ENCODE peak calls at places on chromosomes 5 and 9, in seven cellular contexts. P, Y, A, H, F, K and N are unnamed samples.

GRCh38 chr9:95610006-95610785 is 93.4 kb upstream of the PTCH1 start:
- DNase-seq in P (no peak), Y (no peak), A (no peak), H (no peak), F (no peak), K (no peak), N (no peak)

GRCh38 chr9:130805510-130806387 is 29.3 kb upstream of the ABL1 start:
- DNase-seq in P (no peak), Y (no peak), A (no peak), H (no peak), F (no peak), K (no peak), N (no peak)

GRCh38 chr9:136133191-136133958 is 14.7 kb upstream of the TMEM250 start:
- DNase-seq in P (no peak), Y (peak; percentile 93), A (peak; percentile 73), H (no peak), F (no peak), K (no peak), N (no peak)

GRCh38 chr9:89684218-89684617 is 79.4 kb downstream of the GADD45G start:
- DNase-seq in P (no peak), Y (no peak), A (no peak), H (no peak), F (peak; percentile 59), K (no peak), N (no peak)

GRCh38 chr9:74117731-74118130 is 379.4 kb upstream of the RORB start:
- DNase-seq in P (no peak), Y (no peak), A (no peak), H (no peak), F (no peak), K (peak; percentile 98), N (no peak)

GRCh38 chr9:99561435-99562262 is 260.0 kb upstream of the NR4A3 start:
- DNase-seq in P (no peak), Y (no peak), A (no peak), H (no peak), F (no peak), K (peak; percentile 12), N (no peak)

GRCh38 chr5:139833525-139833924 is 37.9 kb downstream of the PSD2 start:
- DNase-seq in P (no peak), Y (no peak), A (no peak), H (no peak), F (no peak), K (no peak), N (no peak)

GRCh38 chr5:40775846-40776657 is 20.3 kb upstream of the TTC33 start:
- DNase-seq in P (no peak), Y (no peak), A (no peak), H (no peak), F (no peak), K (no peak), N (no peak)

GRCh38 chr5:15037247-15037908 is 165.8 kb upstream of the ANKH start:
- DNase-seq in P (no peak), Y (no peak), A (no peak), H (no peak), F (no peak), K (no peak), N (no peak)

GRCh38 chr9:136016882-136017812 is 56.0 kb upstream of the UBAC1 start:
- DNase-seq in P (no peak), Y (peak; percentile 27), A (no peak), H (no peak), F (peak; percentile 1), K (no peak), N (no peak)

GRCh38 chr5:1512541-1513291 is 11.0 kb downstream of the LPCAT1 start:
- DNase-seq in P (no peak), Y (no peak), A (no peak), H (peak; percentile 42), F (peak; percentile 0), K (no peak), N (no peak)

GRCh38 chr5:148831590-148832565 is 5.5 kb downstream of the ADRB2 start:
- DNase-seq in P (no peak), Y (no peak), A (no peak), H (no peak), F (peak; percentile 44), K (no peak), N (no peak)

GRCh38 chr5:95858023-95858461 is 35.5 kb upstream of the GLRX start:
- DNase-seq in P (no peak), Y (no peak), A (no peak), H (no peak), F (peak; percentile 49), K (no peak), N (no peak)

GRCh38 chr5:93252165-93252564 is 328.9 kb downstream of the NR2F1-AS1 start:
- DNase-seq in P (no peak), Y (no peak), A (no peak), H (no peak), F (no peak), K (no peak), N (no peak)

GRCh38 chr9:14440062-14440461 is 126.1 kb upstream of the NFIB start:
- DNase-seq in P (no peak), Y (no peak), A (no peak), H (no peak), F (no peak), K (no peak), N (no peak)

GRCh38 chr9:89442981-89443817 is 54.7 kb downstream of the SEMA4D start:
- DNase-seq in P (no peak), Y (no peak), A (no peak), H (no peak), F (peak; percentile 22), K (no peak), N (no peak)

GRCh38 chr9:136488247-136489214 is 5.7 kb upstream of the SEC16A start:
- DNase-seq in P (no peak), Y (peak; percentile 81), A (peak; percentile 54), H (peak; percentile 87), F (peak; percentile 83), K (no peak), N (no peak)

GRCh38 chr9:22452415-22453010 is 5.9 kb downstream of the DMRTA1 start:
- DNase-seq in P (no peak), Y (no peak), A (peak; percentile 6), H (no peak), F (peak; percentile 57), K (no peak), N (no peak)

GRCh38 chr9:81724242-81724889 is 35.0 kb upstream of the TLE1 start:
- DNase-seq in P (no peak), Y (no peak), A (no peak), H (no peak), F (no peak), K (peak; percentile 52), N (no peak)

GRCh38 chr5:65198777-65199120 is 283.0 kb downstream of the ADAMTS6 start:
- DNase-seq in P (peak; percentile 96), Y (no peak), A (peak; percentile 33), H (no peak), F (no peak), K (no peak), N (peak; percentile 86)

GRCh38 chr9:79116064-79116463 is 455.7 kb upstream of the TLE4 start:
- DNase-seq in P (no peak), Y (peak; percentile 19), A (no peak), H (no peak), F (no peak), K (no peak), N (no peak)
- TF ChIP-seq CTCF in P (no peak), Y (no peak), A (no peak), H (no peak), F (no peak), K (peak; percentile 23), N (peak; percentile 5)

GRCh38 chr5:43312076-43312620 is 1.1 kb downstream of the HMGCS1 start:
- DNase-seq in P (no peak), Y (no peak), A (no peak), H (no peak), F (no peak), K (no peak), N (no peak)

GRCh38 chr5:43313854-43314457 is 744 bp upstream of the HMGCS1 start:
- DNase-seq in P (no peak), Y (no peak), A (no peak), H (no peak), F (no peak), K (no peak), N (no peak)

GRCh38 chr5:43314724-43315123 is 1.5 kb upstream of the HMGCS1 start:
- DNase-seq in P (no peak), Y (no peak), A (no peak), H (no peak), F (no peak), K (no peak), N (no peak)

GRCh38 chr5:43312699-43313034 is 545 bp downstream of the HMGCS1 start:
- DNase-seq in P (no peak), Y (no peak), A (peak; percentile 17), H (no peak), F (no peak), K (no peak), N (no peak)

GRCh38 chr5:43313035-43313853 is at the start of gene HMGCS1:
- DNase-seq in P (peak; percentile 98), Y (peak; percentile 94), A (peak; percentile 98), H (peak; percentile 98), F (peak; percentile 99), K (peak; percentile 100), N (peak; percentile 98)
- TF ChIP-seq CTCF in P (peak; percentile 19), Y (peak; percentile 13), A (no peak), H (peak; percentile 21), F (no peak), K (no peak), N (peak; percentile 2)

GRCh38 chr5:173412566-173412965 is 84.4 kb upstream of the STC2 start:
- DNase-seq in P (no peak), Y (no peak), A (no peak), H (no peak), F (no peak), K (no peak), N (no peak)
- TF ChIP-seq CTCF in P (no peak), Y (no peak), A (no peak), H (no peak), F (no peak), K (no peak), N (no peak)

GRCh38 chr9:121122450-121123032 is 47.8 kb downstream of the CNTRL start:
- DNase-seq in P (no peak), Y (no peak), A (no peak), H (no peak), F (no peak), K (no peak), N (no peak)

GRCh38 chr9:121120386-121120785 is 45.6 kb downstream of the CNTRL start:
- DNase-seq in P (no peak), Y (no peak), A (no peak), H (no peak), F (no peak), K (no peak), N (no peak)

GRCh38 chr9:121118266-121118665 is 43.5 kb downstream of the CNTRL start:
- DNase-seq in P (no peak), Y (no peak), A (no peak), H (no peak), F (no peak), K (no peak), N (no peak)

GRCh38 chr9:121123816-121124536 is 49.2 kb downstream of the CNTRL start:
- DNase-seq in P (no peak), Y (no peak), A (no peak), H (no peak), F (no peak), K (no peak), N (no peak)

DNA sequence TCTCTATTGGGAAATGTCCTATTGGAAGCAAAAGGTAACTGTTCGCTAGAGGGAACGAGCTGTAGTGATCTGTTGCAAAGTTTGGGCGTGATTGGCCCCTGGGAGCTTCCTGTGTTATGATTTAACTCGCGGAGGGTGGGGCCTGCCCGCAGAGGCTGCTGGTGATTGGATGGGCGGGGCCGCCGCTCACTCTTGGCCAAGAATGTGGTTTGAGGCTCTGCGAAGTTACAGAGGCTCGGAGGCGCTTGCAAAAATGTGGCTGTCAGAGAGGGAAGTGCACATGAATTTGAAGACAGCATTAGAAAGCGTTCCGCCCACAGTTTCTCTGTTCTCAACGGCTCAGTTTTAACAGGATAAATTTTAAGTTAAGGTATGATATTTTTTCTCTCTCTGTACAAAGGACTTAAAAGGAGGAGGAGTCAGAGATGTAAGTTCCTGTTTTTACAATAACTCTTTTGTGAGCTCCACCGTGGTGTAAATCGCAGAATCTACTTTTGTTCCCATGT is 46.9 kb downstream of the CNTRL start:
- DNase-seq in P (peak; percentile 86), Y (peak; percentile 87), A (peak; percentile 77), H (peak; percentile 96), F (peak; percentile 99), K (peak; percentile 85), N (peak; percentile 80)
- TF ChIP-seq CTCF in P (peak; percentile 37), Y (no peak), A (no peak), H (peak; percentile 30), F (peak; percentile 61), K (peak; percentile 33), N (peak; percentile 14)